ENCODE peak calls at places on chromosomes 12 and 14, in five cellular contexts. M, B, F, T and J are unnamed samples.

GRCh38 chr14:51547260-51547659 is 104.5 kb upstream of the FRMD6 start:
- DNase-seq in M (no peak), B (no peak), F (no peak), T (peak), J (peak)

GRCh38 chr12:57010627-57011224 is 4.4 kb upstream of the ZBTB39 start:
- DNase-seq in M (no peak), B (no peak), F (no peak), T (no peak), J (no peak)

GRCh38 chr14:34213332-34213731 is 248.7 kb downstream of the SPTSSA start:
- DNase-seq in M (no peak), B (no peak), F (no peak), T (no peak), J (no peak)

GRCh38 chr12:12201274-12201758 is 65.5 kb downstream of the LRP6 start:
- DNase-seq in M (no peak), B (no peak), F (no peak), T (peak), J (no peak)

GRCh38 chr12:113260636-113261300 is 39.5 kb downstream of the TPCN1 start:
- DNase-seq in M (no peak), B (no peak), F (no peak), T (no peak), J (no peak)

GRCh38 chr12:112750971-112751370 is 40.6 kb upstream of the RPH3A start:
- DNase-seq in M (no peak), B (no peak), F (no peak), T (peak), J (no peak)

GRCh38 chr12:113221997-113222729 is 899 bp downstream of the TPCN1 start:
- DNase-seq in M (no peak), B (no peak), F (peak), T (no peak), J (no peak)

GRCh38 chr12:127304751-127305725 is 961.9 kb upstream of the TMEM132C start:
- DNase-seq in M (no peak), B (no peak), F (no peak), T (no peak), J (no peak)

GRCh38 chr14:74846968-74847549 is 28.9 kb downstream of the PROX2 start:
- DNase-seq in M (no peak), B (no peak), F (no peak), T (peak), J (no peak)

GRCh38 chr12:130398089-130398848 is 60.6 kb downstream of the PIWIL1 start:
- DNase-seq in M (no peak), B (no peak), F (no peak), T (no peak), J (peak)

GRCh38 chr12:45122776-45123380 is 72.0 kb upstream of the DBX2 start:
- DNase-seq in M (peak), B (no peak), F (no peak), T (peak), J (peak)

GRCh38 chr12:116454950-116455447 is 104.2 kb upstream of the MAP1LC3B2 start:
- DNase-seq in M (no peak), B (no peak), F (no peak), T (peak), J (no peak)

GRCh38 chr12:8995021-8995775 is 5.9 kb downstream of the KLRG1 start:
- DNase-seq in M (no peak), B (no peak), F (no peak), T (no peak), J (no peak)

GRCh38 chr12:80598004-80598606 is 109.3 kb upstream of the MYF6 start:
- DNase-seq in M (peak), B (no peak), F (no peak), T (peak), J (no peak)

GRCh38 chr12:7160183-7160582 is 29.3 kb upstream of the PEX5 start:
- DNase-seq in M (no peak), B (no peak), F (no peak), T (no peak), J (no peak)

GRCh38 chr12:118853634-118854033 is 127.7 kb upstream of the SRRM4 start:
- DNase-seq in M (peak), B (no peak), F (no peak), T (no peak), J (no peak)

GRCh38 chr12:56157201-56158028 is 744 bp upstream of the MYL6 start:
- DNase-seq in M (peak), B (peak), F (peak), T (peak), J (no peak)

GRCh38 chr12:34401659-34402227 is 379.4 kb downstream of the ALG10 start:
- DNase-seq in M (no peak), B (peak), F (peak), T (no peak), J (no peak)

GRCh38 chr14:91891081-91891480 is 23.7 kb upstream of the TC2N start:
- DNase-seq in M (no peak), B (no peak), F (no peak), T (no peak), J (no peak)

GRCh38 chr14:91890291-91890749 is 23.0 kb upstream of the TC2N start:
- DNase-seq in M (no peak), B (no peak), F (peak), T (peak), J (no peak)

GRCh38 chr14:91893659-91894058 is 26.3 kb upstream of the TC2N start:
- DNase-seq in M (no peak), B (no peak), F (no peak), T (no peak), J (no peak)

GRCh38 chr14:91891721-91892220 is 24.4 kb upstream of the TC2N start:
- DNase-seq in M (no peak), B (no peak), F (no peak), T (peak), J (no peak)

GRCh38 chr14:91892918-91893527 is 25.7 kb upstream of the TC2N start:
- DNase-seq in M (peak), B (no peak), F (no peak), T (no peak), J (no peak)
- TF ChIP-seq CTCF in M (peak), B (no peak), F (peak), T (peak), J (peak)

DNA sequence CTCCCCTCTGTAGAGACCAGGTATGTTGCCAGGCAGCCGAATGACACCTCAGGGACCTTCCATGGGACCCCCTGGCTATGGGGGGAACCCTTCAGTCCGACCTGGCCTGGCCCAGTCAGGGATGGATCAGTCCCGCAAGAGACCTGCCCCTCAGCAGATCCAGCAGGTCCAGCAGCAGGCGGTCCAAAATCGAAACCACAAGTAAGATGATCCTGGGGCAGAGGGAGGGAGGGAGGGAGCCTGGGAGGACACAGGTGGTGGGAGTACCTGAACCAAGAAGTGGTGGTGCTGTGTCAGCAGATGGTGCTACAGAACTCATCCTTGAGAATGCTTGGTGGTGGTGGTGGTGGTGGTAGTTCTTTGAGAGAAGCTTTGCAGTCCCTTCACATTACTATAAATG is 1.0 kb downstream of the SMARCD1 start:
- DNase-seq in M (no peak), B (no peak), F (no peak), T (no peak), J (no peak)
- H3K4me3 ChIP-seq in M (peak), B (peak), F (no peak), T (peak), J (peak)

GRCh38 chr14:50311337-50311973 is 574 bp downstream of the L2HGDH start:
- DNase-seq in M (no peak), B (no peak), F (no peak), T (no peak), J (peak)
- TF ChIP-seq CTCF in M (peak), B (no peak), F (peak), T (peak), J (peak)

DNA sequence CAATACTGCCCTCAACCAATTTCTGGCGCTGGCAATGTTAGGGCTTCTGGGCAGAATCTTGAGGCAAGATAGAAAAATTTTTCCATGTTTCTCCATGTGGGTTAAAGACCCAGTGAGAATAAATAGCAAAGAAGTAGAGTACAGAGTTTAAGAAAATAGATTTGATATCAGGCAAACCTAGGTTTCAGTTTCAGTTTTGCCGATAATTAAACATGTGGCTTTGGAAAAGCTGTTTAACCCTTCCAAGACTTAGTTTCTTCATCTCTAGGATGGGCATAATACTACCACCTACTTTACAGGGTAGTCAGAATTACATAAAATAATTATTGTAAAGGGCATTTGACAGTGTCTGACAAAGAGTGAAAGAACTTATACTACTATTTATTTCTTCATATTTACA is 360.4 kb downstream of the PCNX1 start:
- DNase-seq in M (no peak), B (no peak), F (no peak), T (no peak), J (no peak)
- H3K4me3 ChIP-seq in M (no peak), B (peak), F (peak), T (no peak), J (no peak)

GRCh38 chr12:115357681-115358080 is 673.7 kb upstream of the TBX3 start:
- DNase-seq in M (no peak), B (no peak), F (no peak), T (no peak), J (no peak)

DNA sequence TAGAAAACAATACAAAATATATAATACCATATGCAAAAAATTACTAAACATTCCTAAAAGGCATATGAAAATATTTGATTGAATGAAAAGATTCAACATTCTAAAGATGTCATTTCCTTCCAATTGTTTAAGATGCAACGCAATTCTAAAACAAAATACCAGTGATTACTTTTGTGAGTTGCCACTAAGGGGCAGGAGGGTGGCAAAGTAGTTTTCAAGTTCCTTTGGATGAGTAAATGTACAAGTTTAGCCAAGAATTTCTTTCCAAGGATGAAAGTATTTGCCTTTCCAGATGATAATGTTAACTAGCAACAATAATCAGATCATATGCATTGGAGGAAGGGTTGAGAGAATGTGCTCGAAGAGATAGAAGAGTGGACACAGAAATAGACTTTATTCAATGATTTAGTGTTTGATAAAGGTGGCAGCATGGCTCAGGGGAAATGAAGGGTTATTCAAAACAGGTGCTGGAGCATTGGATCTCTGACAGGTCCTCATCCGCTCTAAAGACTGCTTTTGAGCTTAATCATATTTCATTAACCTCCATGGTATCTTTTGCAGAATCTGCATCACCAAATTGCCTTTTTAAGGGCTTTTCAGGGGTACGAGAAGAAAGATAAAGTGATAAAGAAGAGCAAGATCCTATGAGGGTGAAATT is 678.5 kb upstream of the TBX3 start:
- DNase-seq in M (no peak), B (no peak), F (no peak), T (peak), J (no peak)
- TF ChIP-seq CTCF in M (no peak), B (no peak), F (no peak), T (peak), J (peak)

GRCh38 chr14:93787465-93788306 is 599 bp downstream of the PRIMA1 start:
- DNase-seq in M (no peak), B (no peak), F (no peak), T (no peak), J (no peak)
- H3K4me3 ChIP-seq in M (peak), B (peak), F (no peak), T (no peak), J (no peak)

GRCh38 chr12:109937371-109937770 is 37.3 kb downstream of the TCHP start:
- DNase-seq in M (no peak), B (no peak), F (no peak), T (no peak), J (no peak)

GRCh38 chr12:109938947-109939346 is 38.9 kb downstream of the TCHP start:
- DNase-seq in M (no peak), B (no peak), F (no peak), T (no peak), J (no peak)

GRCh38 chr12:109940339-109940923 is 40.4 kb downstream of the TCHP start:
- DNase-seq in M (no peak), B (no peak), F (no peak), T (no peak), J (peak)

GRCh38 chr12:109943811-109944210 is 43.7 kb downstream of the TCHP start:
- DNase-seq in M (no peak), B (no peak), F (no peak), T (peak), J (no peak)

DNA sequence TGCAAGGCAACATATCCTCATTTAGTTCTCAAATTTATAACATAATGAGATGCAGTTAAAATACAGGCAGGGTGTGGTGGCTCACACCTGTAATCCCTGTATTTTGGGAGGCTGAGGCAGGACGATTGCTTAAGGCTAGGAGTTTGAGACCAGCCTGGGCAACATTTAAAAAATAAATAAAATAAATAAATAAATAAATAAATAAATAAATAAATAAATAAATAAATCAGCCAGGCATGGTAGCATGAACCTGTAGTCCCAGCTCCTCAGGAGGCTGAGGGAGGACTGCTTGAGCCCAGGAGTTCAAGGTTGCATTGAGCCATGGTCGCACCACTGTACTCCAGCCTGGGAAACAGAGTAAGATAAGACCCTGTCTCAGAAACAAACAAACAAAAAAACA is 39.4 kb downstream of the TCHP start:
- DNase-seq in M (no peak), B (no peak), F (no peak), T (no peak), J (no peak)
- TF ChIP-seq CTCF in M (no peak), B (no peak), F (no peak), T (no peak), J (no peak)